ENCODE peak calls at places on chromosomes 7 and 10, in four cellular contexts. D is GM23338, G is IMR-90, E is A549. W is an unnamed sample. For H3K4me1, the result is how much of the 10 kb centered on the place peaks cover.

GRCh38 chr10:119349341-119349740 is 142.0 kb downstream of the GRK5 start:
- DNase-seq in G (no peak), D (no peak), E (no peak), W (no peak)

GRCh38 chr10:79399242-79399831 is 46.1 kb downstream of the ZCCHC24 start:
- DNase-seq in E (no peak), G (peak), D (peak), W (peak)

GRCh38 chr7:87000344-87000743 is 59.1 kb downstream of the ELAPOR2 start:
- DNase-seq in E (no peak), D (no peak), G (no peak), W (no peak)

GRCh38 chr7:49563693-49564378 is 209.6 kb upstream of the VWC2 start:
- DNase-seq in G (no peak), E (no peak), D (no peak), W (no peak)

GRCh38 chr7:48017674-48018073 is 11.2 kb downstream of the SUN3 start:
- DNase-seq in D (no peak), E (no peak), G (no peak), W (no peak)

GRCh38 chr10:92972066-92972870 is 88.3 kb upstream of the CYP26C1 start:
- DNase-seq in G (peak), E (peak), D (no peak), W (no peak)

GRCh38 chr7:115153770-115154468 is 232.0 kb downstream of the MDFIC start:
- DNase-seq in E (no peak), G (no peak), D (no peak), W (no peak)

GRCh38 chr7:149496642-149497391 is 792 bp downstream of the ZNF746 start:
- DNase-seq in G (peak), D (peak), E (peak), W (peak)

GRCh38 chr7:29807179-29807841 is 1.0 kb downstream of the WIPF3 start:
- DNase-seq in D (peak), G (no peak), E (peak), W (peak)

GRCh38 chr10:88117227-88117626 is 253.8 kb downstream of the PTEN start:
- DNase-seq in G (no peak), E (no peak), D (no peak), W (no peak)

GRCh38 chr10:7337431-7338171 is 73.2 kb downstream of the SFMBT2 start:
- DNase-seq in G (no peak), E (no peak), D (no peak), W (no peak)

GRCh38 chr7:140922741-140923345 is 1.9 kb downstream of the BRAF start:
- DNase-seq in E (no peak), D (no peak), G (no peak), W (no peak)

GRCh38 chr7:65951837-65952578 is 30.0 kb downstream of the GUSB start:
- DNase-seq in D (no peak), E (peak), G (no peak), W (no peak)

GRCh38 chr7:114481995-114482394 is 67.4 kb downstream of the FOXP2 start:
- DNase-seq in E (no peak), G (peak), D (no peak), W (no peak)

GRCh38 chr7:127546313-127546712 is 39.1 kb downstream of the GCC1 start:
- DNase-seq in G (no peak), E (no peak), D (no peak), W (no peak)
- H3K4me2 ChIP-seq in G (no peak), E (no peak), D (no peak), W (no peak)

GRCh38 chr7:11130601-11131000 is 156.9 kb downstream of the PHF14 start:
- DNase-seq in D (no peak), G (no peak), E (no peak), W (no peak)

GRCh38 chr7:11127112-11127785 is 153.6 kb downstream of the PHF14 start:
- DNase-seq in D (peak), E (no peak), G (no peak), W (peak)

GRCh38 chr7:11127988-11128387 is 154.3 kb downstream of the PHF14 start:
- DNase-seq in E (no peak), G (no peak), D (no peak), W (peak)

GRCh38 chr7:11128500-11128899 is 154.8 kb downstream of the PHF14 start:
- DNase-seq in D (peak), G (no peak), E (no peak), W (peak)

GRCh38 chr7:11130012-11130411 is 156.3 kb downstream of the PHF14 start:
- DNase-seq in E (no peak), G (peak), D (no peak), W (peak)
- H3K4me1 ChIP-seq in E (under half), G (under half), D (under half), W (under half)

GRCh38 chr10:121851791-121852190 is 76.0 kb downstream of the ATE1 start:
- DNase-seq in E (no peak), G (no peak), D (peak), W (no peak)

GRCh38 chr10:121853950-121854349 is 73.9 kb downstream of the ATE1 start:
- DNase-seq in G (no peak), E (no peak), D (no peak), W (no peak)

GRCh38 chr10:121860810-121861209 is 67.0 kb downstream of the ATE1 start:
- DNase-seq in G (no peak), E (no peak), D (no peak), W (no peak)

GRCh38 chr10:121854809-121855445 is 72.9 kb downstream of the ATE1 start:
- DNase-seq in D (peak), G (no peak), E (no peak), W (peak)
- H3K4me2 ChIP-seq in D (no peak), G (no peak), E (no peak), W (no peak)

DNA sequence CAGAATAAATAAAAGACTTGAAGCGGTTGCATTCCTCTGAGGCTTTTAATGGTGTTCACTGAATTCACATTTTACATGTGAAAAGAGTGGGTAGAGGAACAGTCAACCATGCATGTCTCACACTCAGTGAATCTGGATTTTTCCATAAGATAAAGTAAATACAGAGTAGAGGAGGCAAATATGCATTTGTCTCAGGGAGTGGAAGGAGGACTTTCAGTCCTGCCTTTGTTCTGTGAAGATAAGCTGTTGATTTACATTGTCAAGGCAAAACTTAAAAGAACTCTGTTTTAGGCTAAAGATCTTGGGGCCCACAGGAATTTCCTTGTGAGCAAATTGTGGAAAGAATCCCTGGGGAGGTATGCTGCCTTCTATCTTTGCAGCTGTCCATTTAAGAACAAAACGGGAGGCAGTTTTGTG is 825.3 kb upstream of the MBL2 start:
- DNase-seq in E (no peak), D (peak), G (no peak), W (peak)
- H3K4me1 ChIP-seq in E (under half), D (under half), G (under half), W (under half)

GRCh38 chr7:151884276-151885201 is 7.6 kb upstream of the PRKAG2 start:
- DNase-seq in D (no peak), G (no peak), E (no peak), W (no peak)
- H3K4me2 ChIP-seq in D (no peak), G (no peak), E (no peak), W (no peak)

GRCh38 chr10:75542084-75542483 is 110.7 kb downstream of the LRMDA start:
- DNase-seq in D (no peak), G (no peak), E (no peak), W (no peak)

GRCh38 chr10:75542902-75543301 is 111.5 kb downstream of the LRMDA start:
- DNase-seq in D (peak), E (no peak), G (no peak), W (peak)

GRCh38 chr10:75541411-75541810 is 110.0 kb downstream of the LRMDA start:
- DNase-seq in E (no peak), G (no peak), D (no peak), W (no peak)

GRCh38 chr10:75538144-75538543 is 106.7 kb downstream of the LRMDA start:
- DNase-seq in G (no peak), E (no peak), D (peak), W (no peak)

GRCh38 chr10:75540357-75541335 is 109.2 kb downstream of the LRMDA start:
- DNase-seq in E (no peak), D (peak), G (no peak), W (no peak)
- H3K4me1 ChIP-seq in E (under half), D (under half), G (under half), W (under half)

DNA sequence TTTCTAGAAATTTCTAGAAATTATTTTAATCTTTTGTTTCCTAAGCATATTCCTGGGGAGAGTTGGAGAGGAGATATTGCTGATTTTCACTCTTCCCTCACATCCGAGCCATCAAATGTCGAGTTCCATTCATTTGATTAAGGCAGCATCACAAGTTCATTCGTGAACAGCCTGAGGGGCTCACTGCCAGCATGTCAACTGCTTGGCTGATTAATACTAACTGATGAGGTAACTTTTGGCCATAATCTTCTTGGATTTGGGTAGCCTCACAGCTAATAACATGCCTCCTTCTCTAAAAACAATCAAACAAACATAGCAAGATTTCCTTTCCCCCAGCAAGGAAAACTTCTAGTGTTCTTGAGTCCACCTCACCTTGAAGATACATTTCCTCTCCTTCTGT is 87.1 kb upstream of the AFAP1L2 start:
- DNase-seq in E (no peak), D (no peak), G (no peak), W (no peak)
- H3K4me2 ChIP-seq in E (no peak), D (no peak), G (no peak), W (no peak)

GRCh38 chr10:44820094-44820493 is 91.0 kb upstream of the TMEM72 start:
- DNase-seq in E (no peak), D (no peak), G (no peak), W (no peak)

GRCh38 chr10:44821290-44821689 is 89.8 kb upstream of the TMEM72 start:
- DNase-seq in D (no peak), G (no peak), E (no peak), W (no peak)

GRCh38 chr10:44824607-44825006 is 86.5 kb upstream of the TMEM72 start:
- DNase-seq in G (no peak), D (no peak), E (no peak), W (peak)

GRCh38 chr10:44822349-44822748 is 88.8 kb upstream of the TMEM72 start:
- DNase-seq in E (no peak), D (no peak), G (no peak), W (no peak)

GRCh38 chr10:44822993-44823392 is 88.1 kb upstream of the TMEM72 start:
- DNase-seq in D (no peak), G (no peak), E (no peak), W (no peak)
- H3K4me1 ChIP-seq in D (under half), G (under half), E (under half), W (under half)

DNA sequence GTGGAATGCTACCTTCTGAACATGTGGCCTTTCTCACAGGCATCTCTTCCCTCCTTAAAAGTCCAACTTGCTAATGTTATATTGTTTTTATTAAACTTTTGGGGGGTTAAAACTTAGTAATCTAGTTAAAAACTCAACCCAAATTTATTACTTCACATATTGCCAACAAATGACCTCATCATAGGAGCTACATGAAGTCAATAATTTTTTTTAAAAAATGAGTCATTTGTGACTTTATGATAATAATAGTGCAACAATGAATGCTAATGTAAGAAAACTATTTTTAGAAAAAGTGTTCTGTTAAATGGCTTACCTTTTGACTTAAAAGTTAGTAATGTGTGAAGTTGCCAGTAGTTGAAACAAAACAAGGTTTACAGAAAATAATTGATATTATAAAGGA is 325.9 kb upstream of the FZD1 start:
- DNase-seq in E (no peak), G (peak), D (no peak), W (no peak)
- H3K4me2 ChIP-seq in E (no peak), G (no peak), D (no peak), W (no peak)

DNA sequence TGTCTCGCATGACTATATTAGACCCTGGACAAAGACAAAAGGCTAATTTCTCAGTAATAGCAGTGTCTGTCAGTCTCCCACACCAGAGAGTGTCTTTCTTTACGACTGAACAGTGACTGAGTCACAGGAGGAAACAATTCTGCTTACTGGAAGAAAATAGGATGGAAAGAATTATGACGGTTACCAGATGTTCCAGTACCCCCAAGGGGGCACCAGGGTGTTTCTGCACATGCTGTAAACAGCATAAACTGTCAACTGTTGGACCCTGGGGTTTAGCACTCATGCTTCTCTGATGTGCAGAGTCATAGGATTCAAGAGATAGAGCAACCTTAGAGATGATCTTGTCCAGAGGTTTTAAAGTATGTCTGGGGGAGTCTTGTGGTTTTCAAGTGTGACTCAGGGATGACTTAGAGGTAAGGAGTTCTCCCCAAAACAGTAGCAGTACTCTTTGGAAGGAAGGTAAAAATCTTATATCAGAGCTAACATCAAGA is 291.7 kb downstream of the THSD7A start:
- DNase-seq in E (no peak), D (no peak), G (no peak), W (no peak)
- H3K4me1 ChIP-seq in E (under half), D (under half), G (under half), W (under half)

W was measured in mesendoderm.